ENCODE peak calls at places on chromosomes 4 and X, in four cellular contexts. H, F, G and D are unnamed samples.

GRCh38 chrX:47483310-47484268 is 567 bp upstream of the ZNF41 start:
- DNase-seq in G (no peak), H (peak), F (peak), D (no peak)

GRCh38 chr4:25913056-25913850 is 767 bp upstream of the SMIM20 start:
- DNase-seq in H (no peak), F (peak), G (no peak), D (no peak)

GRCh38 chrX:54550821-54551220 is 20.8 kb downstream of the GNL3L start:
- DNase-seq in G (no peak), H (no peak), F (no peak), D (no peak)

GRCh38 chr4:151485541-151486131 is 76.7 kb downstream of the FHIP1A start:
- DNase-seq in H (no peak), G (no peak), F (no peak), D (no peak)

GRCh38 chrX:56766554-56767412 is 37.7 kb downstream of the NBDY start:
- DNase-seq in H (no peak), F (peak), G (no peak), D (no peak)

GRCh38 chr4:77734928-77735327 is 84.2 kb downstream of the CNOT6L start:
- DNase-seq in H (no peak), G (peak), F (no peak), D (no peak)

GRCh38 chrX:19034025-19034424 is 50.1 kb upstream of the PHKA2 start:
- DNase-seq in G (no peak), H (no peak), F (no peak), D (no peak)

GRCh38 chr4:145909331-145909730 is 29.3 kb downstream of the ZNF827 start:
- DNase-seq in G (peak), H (peak), F (peak), D (peak)

GRCh38 chr4:40325406-40326019 is 9.6 kb upstream of the CHRNA9 start:
- DNase-seq in G (peak), H (peak), F (peak), D (no peak)

GRCh38 chr4:118849867-118850812 is 14.2 kb upstream of the SEC24D start:
- DNase-seq in G (no peak), H (no peak), F (no peak), D (peak)

GRCh38 chrX:111498538-111499103 is 12.8 kb upstream of the SERTM2 start:
- DNase-seq in G (no peak), H (no peak), F (no peak), D (no peak)

GRCh38 chrX:45801554-45801953 is 600.9 kb upstream of the DIPK2B start:
- DNase-seq in F (peak), G (no peak), H (no peak), D (no peak)

GRCh38 chr4:25107827-25108516 is 52.3 kb downstream of the SEPSECS start:
- DNase-seq in F (no peak), H (no peak), G (no peak), D (no peak)

GRCh38 chr4:97942137-97942536 is 201.1 kb downstream of the STPG2 start:
- DNase-seq in H (no peak), F (no peak), G (no peak), D (no peak)

GRCh38 chrX:126994011-126994410 is 174.5 kb downstream of the PRR32 start:
- DNase-seq in H (no peak), G (no peak), F (no peak), D (no peak)

GRCh38 chr4:47686294-47686872 is 151.5 kb downstream of the CORIN start:
- DNase-seq in F (peak), G (peak), H (peak), D (peak)

GRCh38 chrX:57282568-57282967 is 3.9 kb upstream of the FAAH2 start:
- DNase-seq in F (no peak), H (no peak), G (no peak), D (no peak)

GRCh38 chrX:78555401-78555980 is 103.6 kb downstream of the RTL3 start:
- DNase-seq in G (no peak), F (no peak), H (no peak), D (no peak)

GRCh38 chrX:44071847-44072545 is 98.8 kb upstream of the NDP start:
- DNase-seq in H (no peak), F (no peak), G (no peak), D (no peak)

GRCh38 chrX:130975947-130976346 is 72.9 kb upstream of the ENOX2 start:
- DNase-seq in G (peak), H (peak), F (peak), D (peak)

GRCh38 chrX:136126892-136127406 is 20.4 kb upstream of the FHL1 start:
- DNase-seq in F (peak), G (no peak), H (no peak), D (no peak)

GRCh38 chrX:104270916-104271512 is 16.3 kb upstream of the ESX1 start:
- DNase-seq in G (peak), F (no peak), H (peak), D (no peak)

GRCh38 chrX:20740443-20740842 is 473.7 kb upstream of the RPS6KA3 start:
- DNase-seq in G (no peak), F (no peak), H (peak), D (no peak)

GRCh38 chrX:43386872-43387271 is 269.2 kb upstream of the MAOA start:
- DNase-seq in H (no peak), G (no peak), F (no peak), D (no peak)

GRCh38 chr4:1244978-1245471 is 3.9 kb downstream of the CTBP1 start:
- DNase-seq in H (peak), G (no peak), F (no peak), D (no peak)

GRCh38 chr4:10096201-10096975 is 20.2 kb downstream of the WDR1 start:
- DNase-seq in H (no peak), F (no peak), G (peak), D (no peak)

GRCh38 chr4:185115827-185116232 is 27.2 kb upstream of the SLC25A4 start:
- DNase-seq in G (peak), H (peak), F (peak), D (peak)

GRCh38 chr4:163693211-163693610 is 198.7 kb downstream of the TMA16 start:
- DNase-seq in F (no peak), G (no peak), H (no peak), D (no peak)

GRCh38 chr4:104493071-104493831 is 1.4 kb downstream of the CXXC4 start:
- DNase-seq in G (no peak), H (no peak), F (peak), D (no peak)

GRCh38 chrX:72569786-72570185 is 2.9 kb downstream of the HDAC8 start:
- DNase-seq in G (no peak), F (no peak), H (no peak), D (no peak)

GRCh38 chrX:119693996-119694451 is 1.1 kb upstream of the SEPTIN6 start:
- DNase-seq in F (peak), H (peak), G (no peak), D (peak)

GRCh38 chrX:121858867-121859647 is 811.6 kb downstream of the GLUD2 start:
- DNase-seq in G (no peak), H (no peak), F (no peak), D (no peak)

GRCh38 chrX:47200385-47201150 is 6.9 kb downstream of the UBA1 start:
- DNase-seq in G (peak), F (no peak), H (no peak), D (no peak)

GRCh38 chr4:124526321-124526720 is 186.2 kb downstream of the ANKRD50 start:
- DNase-seq in H (no peak), F (no peak), G (no peak), D (no peak)

GRCh38 chr4:98865059-98865458 is 63.9 kb downstream of the EIF4E start:
- DNase-seq in H (no peak), F (no peak), G (no peak), D (no peak)

GRCh38 chrX:134692233-134692632 is 34.0 kb upstream of the PLAC1 start:
- DNase-seq in H (no peak), F (no peak), G (no peak), D (no peak)

GRCh38 chr4:142893012-142893411 is 46.9 kb upstream of the INPP4B start:
- DNase-seq in F (no peak), G (no peak), H (no peak), D (no peak)

GRCh38 chr4:74370912-74371311 is 6.0 kb downstream of the EREG start:
- DNase-seq in G (peak), H (peak), F (peak), D (no peak)
- TF ChIP-seq TEAD4 in G (no peak), H (no peak), F (no peak), D (no peak)

DNA sequence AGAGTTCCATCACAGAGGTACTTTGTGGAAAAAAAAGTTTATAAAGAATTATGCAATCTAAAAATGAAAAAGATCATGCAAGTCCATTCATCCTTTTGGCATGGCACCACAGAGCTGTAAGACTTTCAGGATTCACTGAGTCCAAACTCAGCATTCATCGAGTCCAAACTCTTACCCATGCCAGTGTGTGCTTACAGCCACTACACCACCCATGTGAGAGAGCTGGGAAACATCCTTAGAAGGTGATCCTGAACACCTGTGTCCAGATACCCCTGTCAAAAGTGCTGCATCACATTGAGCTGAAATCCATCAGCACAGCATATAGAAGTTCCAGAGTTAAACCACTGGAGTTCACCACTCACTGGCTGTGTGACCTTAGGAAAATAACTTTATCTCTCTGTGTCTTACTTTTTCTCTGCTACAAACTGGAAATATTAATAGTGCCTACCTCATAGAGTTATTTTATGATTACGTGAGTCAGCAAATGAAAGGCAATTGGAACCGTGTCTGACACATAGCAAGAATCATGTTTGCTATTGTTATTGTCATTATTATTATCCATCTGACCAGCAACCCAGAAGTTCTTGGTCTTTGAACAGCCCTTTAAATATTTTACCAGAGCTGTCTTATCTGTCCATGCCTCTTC is 115.0 kb upstream of the FTHL17 start:
- DNase-seq in F (no peak), G (no peak), H (no peak), D (no peak)
- TF ChIP-seq TEAD4 in F (no peak), G (no peak), H (no peak), D (no peak)

GRCh38 chr4:7677799-7678301 is 243.1 kb upstream of the PSAPL1 start:
- DNase-seq in G (no peak), H (no peak), F (peak), D (no peak)
- TF ChIP-seq TEAD4 in G (no peak), H (no peak), F (no peak), D (no peak)

GRCh38 chr4:83151645-83152044 is 37.1 kb upstream of the PLAC8 start:
- DNase-seq in H (no peak), F (no peak), G (no peak), D (no peak)

GRCh38 chr4:83152771-83153170 is 38.2 kb upstream of the PLAC8 start:
- DNase-seq in H (no peak), G (no peak), F (no peak), D (no peak)

GRCh38 chr4:83153312-83153915 is 38.9 kb upstream of the PLAC8 start:
- DNase-seq in H (no peak), G (no peak), F (no peak), D (no peak)

GRCh38 chr4:83149885-83150562 is 35.5 kb upstream of the PLAC8 start:
- DNase-seq in G (no peak), H (no peak), F (no peak), D (no peak)

DNA sequence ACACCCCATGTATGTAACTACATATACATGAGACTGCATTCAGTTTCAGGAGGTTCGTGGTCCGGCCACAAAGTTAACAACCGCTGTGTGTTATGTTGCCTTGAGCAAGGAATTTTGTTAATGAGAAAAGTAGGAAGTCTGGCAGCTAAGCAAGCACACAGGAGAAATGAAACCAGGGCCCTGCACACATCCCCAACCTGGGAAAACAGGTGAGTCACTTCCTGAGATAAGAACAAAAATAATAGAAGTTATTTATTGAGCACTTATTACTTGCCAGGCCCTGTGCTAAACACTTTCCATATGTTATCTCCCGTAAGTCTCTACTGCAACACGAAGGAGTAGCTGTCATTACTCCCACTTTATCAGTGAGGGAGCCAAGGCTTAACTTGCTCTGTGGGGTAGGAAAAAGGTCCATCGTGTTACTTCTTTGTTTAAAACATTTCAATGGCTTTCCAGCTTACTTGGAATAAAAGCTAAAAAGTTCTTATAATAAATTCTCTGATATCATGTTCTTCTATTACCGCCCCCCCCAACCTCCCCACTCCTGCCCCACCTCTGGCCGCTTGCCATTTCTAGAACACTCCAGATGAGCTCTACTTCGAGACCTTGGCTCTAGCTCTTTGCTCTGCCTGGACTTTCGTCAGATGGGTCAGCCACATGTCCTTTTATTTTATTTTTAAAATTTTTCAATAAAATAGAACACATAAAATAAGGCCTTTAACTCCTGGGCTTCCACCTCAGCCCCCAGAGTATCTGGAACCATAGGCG is 36.2 kb upstream of the PLAC8 start:
- DNase-seq in G (no peak), H (no peak), F (no peak), D (no peak)
- TF ChIP-seq TEAD4 in G (no peak), H (no peak), F (no peak), D (no peak)

GRCh38 chrX:49878834-49879655 is at the start of gene USP27X:
- DNase-seq in F (peak), G (peak), H (peak), D (peak)

GRCh38 chrX:49877397-49878101 is 1.7 kb upstream of the USP27X start:
- DNase-seq in F (no peak), H (no peak), G (no peak), D (no peak)

GRCh38 chrX:49879656-49880277 is 483 bp downstream of the USP27X start:
- DNase-seq in F (peak), G (no peak), H (no peak), D (no peak)

GRCh38 chrX:49878128-49878833 is 1.0 kb upstream of the USP27X start:
- DNase-seq in H (no peak), G (peak), F (peak), D (no peak)

GRCh38 chrX:49876750-49877149 is 2.5 kb upstream of the USP27X start:
- DNase-seq in G (peak), F (peak), H (no peak), D (no peak)
- TF ChIP-seq TEAD4 in G (no peak), F (no peak), H (no peak), D (no peak)

GRCh38 chr4:69830529-69831269 is 29.2 kb downstream of the SULT1E1 start:
- DNase-seq in H (no peak), F (no peak), G (no peak), D (no peak)
- TF ChIP-seq TEAD4 in H (no peak), F (no peak), G (no peak), D (no peak)

DNA sequence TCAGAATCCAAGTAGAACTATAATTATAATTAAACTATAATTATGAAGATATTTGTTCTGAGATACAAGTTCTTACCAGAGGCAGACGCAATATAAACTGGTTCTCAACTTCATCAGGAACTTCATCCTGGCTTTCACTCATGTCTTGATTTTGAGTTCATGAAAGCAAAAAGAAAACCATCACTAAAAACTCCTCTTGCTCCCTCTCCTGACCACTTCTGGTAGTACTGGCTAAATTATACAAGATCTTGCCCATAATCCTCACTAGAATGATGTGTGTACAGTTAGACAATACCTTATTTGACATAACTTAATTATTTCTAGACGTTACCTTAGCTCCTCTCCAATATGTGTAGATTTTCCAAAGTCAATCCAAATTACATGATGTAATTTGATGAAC is 3.7 kb downstream of the TAF7L start:
- DNase-seq in H (no peak), G (peak), F (peak), D (no peak)
- TF ChIP-seq TEAD4 in H (no peak), G (no peak), F (no peak), D (no peak)